ENCODE peak calls at places on chromosomes 4 and X, in ten cellular contexts. L is fibroblast of lung, K is psoas muscle, E is OCI-LY7, B is Peyer's patch, A is upper lobe of right lung, U is upper lobe of left lung, G is heart right ventricle, D is ovary, I is PC-3. H is an unnamed sample. For H3K4me1, the result is how much of the 10 kb centered on the place peaks cover.

GRCh38 chrX:39577976-39578962 is 519.5 kb downstream of the BCOR start:
- DNase-seq in L (peak), K (peak), E (peak), B (peak), A (no peak), U (no peak), G (peak), D (peak), I (no peak), H (peak)

GRCh38 chr4:15875663-15876460 is 62.7 kb downstream of the FGFBP1 start:
- DNase-seq in L (no peak), K (no peak), E (no peak), B (no peak), A (no peak), U (no peak), G (no peak), D (no peak), I (no peak), H (no peak)

GRCh38 chr4:182492456-182492855 is 249.3 kb downstream of the TENM3 start:
- DNase-seq in L (peak), K (no peak), E (no peak), B (no peak), A (no peak), U (no peak), G (no peak), D (no peak), I (no peak), H (peak)

GRCh38 chr4:74996996-74997395 is 64.1 kb downstream of the PARM1 start:
- DNase-seq in L (no peak), K (no peak), E (no peak), B (no peak), A (no peak), U (no peak), G (no peak), D (no peak), I (peak), H (no peak)

GRCh38 chr4:109701566-109702399 is 1.5 kb downstream of the CASP6 start:
- DNase-seq in L (peak), K (no peak), E (peak), B (no peak), A (no peak), U (no peak), G (no peak), D (no peak), I (peak), H (no peak)

GRCh38 chr4:87069037-87069742 is 134.4 kb downstream of the AFF1 start:
- DNase-seq in L (no peak), K (no peak), E (no peak), B (no peak), A (no peak), U (no peak), G (no peak), D (no peak), I (no peak), H (no peak)

GRCh38 chrX:39518451-39519212 is 579.1 kb downstream of the BCOR start:
- DNase-seq in L (no peak), K (peak), E (no peak), B (no peak), A (no peak), U (no peak), G (peak), D (no peak), I (no peak), H (peak)

GRCh38 chr4:52249583-52249982 is 198.5 kb downstream of the SPATA18 start:
- DNase-seq in L (no peak), K (no peak), E (no peak), B (no peak), A (no peak), U (no peak), G (no peak), D (no peak), I (no peak), H (no peak)

GRCh38 chr4:144820115-144820514 is 174.2 kb downstream of the HHIP start:
- DNase-seq in L (peak), K (no peak), E (no peak), B (no peak), A (no peak), U (no peak), G (no peak), D (no peak), I (no peak), H (peak)

GRCh38 chr4:75126058-75126457 is 193.1 kb downstream of the PARM1 start:
- DNase-seq in L (no peak), K (no peak), E (no peak), B (no peak), A (no peak), U (no peak), G (no peak), D (no peak), I (no peak), H (no peak)

GRCh38 chr4:169272265-169272886 is 1.6 kb upstream of the SH3RF1 start:
- DNase-seq in L (peak), K (no peak), E (no peak), B (no peak), A (no peak), U (no peak), G (no peak), D (no peak), I (peak), H (peak)

GRCh38 chr4:84547211-84547610 is 35.7 kb upstream of the CDS1 start:
- DNase-seq in L (no peak), K (no peak), E (no peak), B (no peak), A (no peak), U (no peak), G (no peak), D (no peak), I (no peak), H (peak)

GRCh38 chr4:25943312-25943711 is 29.3 kb downstream of the SMIM20 start:
- DNase-seq in L (peak), K (no peak), E (no peak), B (no peak), A (no peak), U (no peak), G (peak), D (no peak), I (no peak), H (no peak)

GRCh38 chrX:140123446-140123845 is 158.1 kb upstream of the CXorf66 start:
- DNase-seq in L (no peak), K (no peak), E (no peak), B (no peak), A (no peak), U (no peak), G (no peak), D (no peak), I (peak), H (no peak)

GRCh38 chr4:36256398-36256828 is 12.1 kb upstream of the ARAP2 start:
- DNase-seq in L (no peak), K (no peak), E (peak), B (peak), A (no peak), U (no peak), G (no peak), D (no peak), I (no peak), H (no peak)

GRCh38 chr4:174764105-174764729 is 64.8 kb downstream of the GLRA3 start:
- DNase-seq in L (peak), K (no peak), E (peak), B (no peak), A (no peak), U (no peak), G (no peak), D (no peak), I (peak), H (peak)

GRCh38 chr4:149980941-149981340 is 97.3 kb upstream of the DCLK2 start:
- DNase-seq in L (peak), K (peak), E (peak), B (peak), A (no peak), U (no peak), G (no peak), D (peak), I (peak), H (peak)

GRCh38 chr4:149836546-149836945 is 20.9 kb upstream of the IQCM start:
- DNase-seq in L (peak), K (no peak), E (no peak), B (no peak), A (no peak), U (no peak), G (no peak), D (no peak), I (no peak), H (no peak)

GRCh38 chrX:85922821-85923220 is 124.5 kb downstream of the CHM start:
- DNase-seq in L (peak), K (no peak), E (no peak), B (no peak), A (no peak), U (peak), G (no peak), D (no peak), I (peak), H (no peak)

GRCh38 chr4:59608466-59608865 is 1591.7 kb upstream of the ADGRL3 start:
- DNase-seq in L (no peak), K (no peak), E (no peak), B (no peak), A (no peak), U (no peak), G (no peak), D (no peak), I (peak), H (no peak)

GRCh38 chr4:145171919-145172318 is 8.5 kb downstream of the OTUD4 start:
- DNase-seq in L (no peak), K (no peak), E (no peak), B (no peak), A (no peak), U (peak), G (no peak), D (no peak), I (no peak), H (no peak)

GRCh38 chr4:101282076-101282844 is 65.1 kb downstream of the PPP3CA start:
- DNase-seq in L (no peak), K (no peak), E (no peak), B (no peak), A (no peak), U (peak), G (no peak), D (no peak), I (no peak), H (no peak)

GRCh38 chr4:150164956-150165355 is 86.7 kb downstream of the DCLK2 start:
- DNase-seq in L (no peak), K (no peak), E (no peak), B (no peak), A (no peak), U (no peak), G (no peak), D (no peak), I (no peak), H (no peak)

GRCh38 chr4:36011381-36011780 is 232.9 kb downstream of the ARAP2 start:
- DNase-seq in L (no peak), K (no peak), E (no peak), B (no peak), A (no peak), U (no peak), G (no peak), D (no peak), I (no peak), H (no peak)

GRCh38 chr4:11698033-11698432 is 269.3 kb upstream of the HS3ST1 start:
- DNase-seq in L (no peak), K (no peak), E (no peak), B (no peak), A (no peak), U (no peak), G (no peak), D (no peak), I (no peak), H (no peak)

GRCh38 chr4:188370781-188371180 is 231.5 kb downstream of the TRIML1 start:
- DNase-seq in L (no peak), K (no peak), E (no peak), B (no peak), A (no peak), U (no peak), G (no peak), D (no peak), I (no peak), H (no peak)

GRCh38 chr4:74794341-74794801 is at the start of gene BTC:
- DNase-seq in L (peak), K (peak), E (no peak), B (no peak), A (peak), U (peak), G (peak), D (no peak), I (peak), H (peak)

GRCh38 chrX:114959729-114960128 is 57.7 kb downstream of the IL13RA2 start:
- DNase-seq in L (peak), K (no peak), E (no peak), B (no peak), A (no peak), U (no peak), G (no peak), D (no peak), I (peak), H (peak)

GRCh38 chr4:76449362-76449767 is 14.3 kb downstream of the SHROOM3 start:
- DNase-seq in L (no peak), K (no peak), E (no peak), B (no peak), A (no peak), U (no peak), G (no peak), D (no peak), I (no peak), H (no peak)

GRCh38 chrX:7158468-7158990 is 10.6 kb upstream of the PUDP start:
- DNase-seq in L (no peak), K (no peak), E (no peak), B (no peak), A (no peak), U (no peak), G (no peak), D (no peak), I (no peak), H (no peak)
- H3K4me1 ChIP-seq in L (under half), K (under half), E (under half), B (under half), A (under half), U (under half), G (under half), D (under half), I (under half), H (under half)

GRCh38 chr4:90415116-90415515 is 287.9 kb downstream of the CCSER1 start:
- DNase-seq in L (no peak), K (no peak), E (no peak), B (no peak), A (no peak), U (no peak), G (no peak), D (no peak), I (no peak), H (no peak)

GRCh38 chr4:90419124-90419711 is 292.0 kb downstream of the CCSER1 start:
- DNase-seq in L (peak), K (no peak), E (peak), B (no peak), A (no peak), U (no peak), G (no peak), D (no peak), I (peak), H (peak)
- TF ChIP-seq CTCF in L (no peak), K (peak), E (peak), B (peak), A (peak), U (peak), G (peak), D (no peak), I (peak), H (peak)

GRCh38 chrX:128634754-128635153 is 582.6 kb upstream of the ACTRT1 start:
- DNase-seq in L (no peak), K (no peak), E (no peak), B (no peak), A (no peak), U (no peak), G (no peak), D (no peak), I (no peak), H (no peak)
- H3K27ac ChIP-seq in L (no peak), K (no peak), E (no peak), B (no peak), A (no peak), U (no peak), G (no peak), D (no peak), I (no peak), H (no peak)

GRCh38 chr4:85965529-85965928 is 394.3 kb downstream of the MAPK10 start:
- DNase-seq in L (no peak), K (no peak), E (no peak), B (no peak), A (no peak), U (no peak), G (no peak), D (no peak), I (no peak), H (no peak)
- H3K4me1 ChIP-seq in L (under half), K (under half), E (under half), B (under half), A (under half), U (under half), G (half or more), D (under half), I (under half), H (under half)

DNA sequence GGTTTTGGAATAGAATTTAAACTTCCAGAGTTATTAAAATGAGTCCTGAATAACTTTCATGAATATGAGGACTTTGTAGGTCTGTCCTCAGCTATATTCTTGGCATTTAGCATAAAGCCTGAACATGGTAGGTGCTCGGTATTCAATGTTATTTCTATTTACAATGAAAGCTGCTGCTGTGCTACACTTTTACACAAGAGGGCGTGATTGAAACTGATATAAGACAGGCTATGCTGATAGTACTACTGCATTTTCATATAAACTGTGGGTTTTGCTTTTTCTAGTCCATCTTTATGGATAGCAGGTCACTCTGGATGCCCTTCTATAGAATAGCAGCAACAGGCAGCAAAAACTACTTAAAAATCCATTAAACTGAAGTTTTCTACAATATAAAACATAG is 12.3 kb upstream of the GNPDA2 start:
- DNase-seq in L (peak), K (no peak), E (peak), B (no peak), A (no peak), U (no peak), G (no peak), D (no peak), I (no peak), H (no peak)
- TF ChIP-seq CTCF in L (peak), K (no peak), E (peak), B (no peak), A (peak), U (peak), G (no peak), D (no peak), I (no peak), H (peak)

DNA sequence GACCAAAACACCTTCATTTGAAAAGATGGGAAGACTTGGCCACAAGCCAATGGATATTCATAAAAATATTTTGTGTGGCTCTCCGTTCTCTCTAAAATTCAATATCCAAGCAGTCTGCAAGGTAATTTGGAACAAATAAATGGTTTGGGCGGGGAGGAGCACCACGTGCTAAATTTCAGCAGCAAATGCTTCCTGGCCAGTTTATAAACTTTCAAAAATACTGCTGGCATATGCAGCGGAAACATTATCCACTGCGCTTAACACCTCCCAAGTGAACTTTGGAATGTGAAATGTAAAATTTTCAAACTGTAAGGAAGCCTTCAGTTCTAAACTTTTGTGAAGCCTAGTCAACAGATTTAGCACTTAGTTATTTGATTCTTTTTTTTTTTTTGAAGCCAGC is 191.0 kb downstream of the NSUN7 start:
- DNase-seq in L (peak), K (no peak), E (no peak), B (no peak), A (no peak), U (no peak), G (no peak), D (no peak), I (no peak), H (no peak)
- H3K27ac ChIP-seq in L (no peak), K (peak), E (no peak), B (no peak), A (peak), U (peak), G (peak), D (no peak), I (no peak), H (no peak)

GRCh38 chr4:39933689-39934590 is 43.8 kb downstream of the PDS5A start:
- DNase-seq in L (peak), K (no peak), E (no peak), B (no peak), A (no peak), U (no peak), G (no peak), D (no peak), I (no peak), H (peak)

GRCh38 chr4:39941682-39942217 is 36.0 kb downstream of the PDS5A start:
- DNase-seq in L (no peak), K (no peak), E (no peak), B (no peak), A (no peak), U (no peak), G (no peak), D (no peak), I (no peak), H (no peak)

GRCh38 chr4:39932776-39933402 is 44.8 kb downstream of the PDS5A start:
- DNase-seq in L (no peak), K (no peak), E (no peak), B (no peak), A (no peak), U (no peak), G (no peak), D (no peak), I (no peak), H (no peak)

GRCh38 chr4:39937683-39938268 is 39.9 kb downstream of the PDS5A start:
- DNase-seq in L (no peak), K (no peak), E (no peak), B (no peak), A (no peak), U (no peak), G (no peak), D (no peak), I (no peak), H (no peak)

GRCh38 chr4:39936565-39937418 is 40.9 kb downstream of the PDS5A start:
- DNase-seq in L (no peak), K (no peak), E (no peak), B (no peak), A (no peak), U (no peak), G (no peak), D (no peak), I (no peak), H (no peak)
- H3K4me1 ChIP-seq in L (under half), K (under half), E (under half), B (under half), A (under half), U (under half), G (under half), D (under half), I (under half), H (under half)

GRCh38 chr4:98722000-98722399 is 63.6 kb upstream of the TSPAN5 start:
- DNase-seq in L (no peak), K (no peak), E (no peak), B (no peak), A (no peak), U (no peak), G (no peak), D (no peak), I (peak), H (no peak)
- TF ChIP-seq CTCF in L (no peak), K (no peak), E (no peak), B (no peak), A (no peak), U (no peak), G (no peak), D (no peak), I (no peak), H (no peak)

H was measured in cardiac muscle cell.